ENCODE peak calls at places on chromosomes 11 and 22, in eight cellular contexts. N is lower lobe of right lung, O is fibroblast of lung, B is right lobe of liver, M is Calu3, L is left ventricle myocardium inferior, Q is bronchial epithelial cell, V is stomach. D is an unnamed sample.

GRCh38 chr11:108592591-108593213 is 866 bp downstream of the EXPH5 start:
- DNase-seq in N (peak), O (no peak), B (peak), M (peak), L (peak), Q (no peak), V (peak), D (no peak)

GRCh38 chr11:67632175-67632981 is 2.6 kb upstream of the NUDT8 start:
- DNase-seq in N (peak), O (no peak), B (peak), M (no peak), L (peak), Q (no peak), V (peak), D (no peak)

GRCh38 chr11:126153999-126154398 is 57.5 kb downstream of the RPUSD4 start:
- DNase-seq in N (no peak), O (peak), B (peak), M (peak), L (no peak), Q (no peak), V (no peak), D (no peak)

GRCh38 chr22:46068908-46069481 is 81.3 kb upstream of the PPARA start:
- DNase-seq in N (peak), O (peak), B (peak), M (peak), L (peak), Q (peak), V (peak), D (peak)

GRCh38 chr11:46298699-46299424 is 21.4 kb downstream of the CREB3L1 start:
- DNase-seq in N (no peak), O (peak), B (no peak), M (no peak), L (no peak), Q (peak), V (no peak), D (no peak)

GRCh38 chr22:23065069-23065451 is 5.3 kb upstream of the GNAZ start:
- DNase-seq in N (peak), O (no peak), B (no peak), M (no peak), L (no peak), Q (no peak), V (peak), D (peak)

GRCh38 chr11:762421-763072 is 14.7 kb downstream of the GATD1 start:
- DNase-seq in N (peak), O (peak), B (no peak), M (peak), L (no peak), Q (peak), V (peak), D (no peak)

GRCh38 chr11:13046626-13047570 is 37.8 kb downstream of the RASSF10 start:
- DNase-seq in N (no peak), O (no peak), B (no peak), M (no peak), L (no peak), Q (no peak), V (no peak), D (no peak)

GRCh38 chr11:86099727-86100320 is 30.9 kb upstream of the PICALM start:
- DNase-seq in N (no peak), O (no peak), B (no peak), M (no peak), L (no peak), Q (peak), V (no peak), D (no peak)

GRCh38 chr11:41286751-41287150 is 172.7 kb downstream of the LRRC4C start:
- DNase-seq in N (no peak), O (no peak), B (no peak), M (no peak), L (no peak), Q (no peak), V (no peak), D (no peak)

GRCh38 chr22:46878549-46878948 is 116.1 kb downstream of the TBC1D22A start:
- DNase-seq in N (no peak), O (no peak), B (no peak), M (no peak), L (no peak), Q (no peak), V (no peak), D (no peak)

GRCh38 chr11:76604652-76605241 is 65.8 kb downstream of the LRRC32 start:
- DNase-seq in N (no peak), O (peak), B (peak), M (no peak), L (peak), Q (no peak), V (peak), D (peak)

GRCh38 chr11:15807827-15808226 is 548.5 kb downstream of the SOX6 start:
- DNase-seq in N (no peak), O (no peak), B (no peak), M (no peak), L (no peak), Q (no peak), V (no peak), D (no peak)

GRCh38 chr11:2816941-2817421 is 68.6 kb downstream of the CDKN1C start:
- DNase-seq in N (peak), O (peak), B (peak), M (no peak), L (peak), Q (no peak), V (no peak), D (no peak)

DNA sequence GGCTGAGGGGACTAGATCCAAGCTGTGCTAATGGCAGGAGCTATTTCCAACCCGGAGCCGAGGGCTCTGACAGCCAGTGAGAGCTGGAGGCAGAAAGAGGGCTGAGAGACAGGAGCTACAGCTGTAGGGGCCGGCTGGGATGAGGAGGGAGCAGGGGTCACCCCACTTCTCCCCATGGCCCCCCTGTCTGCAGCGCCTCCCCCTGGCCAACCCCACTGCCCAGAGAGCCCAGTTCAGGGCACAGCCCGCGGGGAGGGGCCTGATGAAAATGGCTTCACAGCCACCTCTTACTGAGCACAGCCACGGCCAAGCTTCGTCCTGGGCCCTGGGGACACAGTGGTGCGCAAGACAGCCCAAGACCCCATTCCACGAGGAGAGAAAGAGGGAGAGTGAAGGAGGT is 27.9 kb downstream of the RPL3 start:
- DNase-seq in N (no peak), O (no peak), B (no peak), M (no peak), L (no peak), Q (no peak), V (no peak), D (no peak)
- TF ChIP-seq CTCF in N (no peak), O (no peak), B (no peak), M (peak), L (no peak), Q (peak), V (no peak), D (no peak)

GRCh38 chr11:128555606-128556005 is 31.8 kb downstream of the ETS1 start:
- DNase-seq in N (no peak), O (peak), B (no peak), M (no peak), L (no peak), Q (peak), V (no peak), D (no peak)
- TF ChIP-seq CTCF in N (peak), O (peak), B (peak), M (no peak), L (peak), Q (peak), V (no peak), D (no peak)

DNA sequence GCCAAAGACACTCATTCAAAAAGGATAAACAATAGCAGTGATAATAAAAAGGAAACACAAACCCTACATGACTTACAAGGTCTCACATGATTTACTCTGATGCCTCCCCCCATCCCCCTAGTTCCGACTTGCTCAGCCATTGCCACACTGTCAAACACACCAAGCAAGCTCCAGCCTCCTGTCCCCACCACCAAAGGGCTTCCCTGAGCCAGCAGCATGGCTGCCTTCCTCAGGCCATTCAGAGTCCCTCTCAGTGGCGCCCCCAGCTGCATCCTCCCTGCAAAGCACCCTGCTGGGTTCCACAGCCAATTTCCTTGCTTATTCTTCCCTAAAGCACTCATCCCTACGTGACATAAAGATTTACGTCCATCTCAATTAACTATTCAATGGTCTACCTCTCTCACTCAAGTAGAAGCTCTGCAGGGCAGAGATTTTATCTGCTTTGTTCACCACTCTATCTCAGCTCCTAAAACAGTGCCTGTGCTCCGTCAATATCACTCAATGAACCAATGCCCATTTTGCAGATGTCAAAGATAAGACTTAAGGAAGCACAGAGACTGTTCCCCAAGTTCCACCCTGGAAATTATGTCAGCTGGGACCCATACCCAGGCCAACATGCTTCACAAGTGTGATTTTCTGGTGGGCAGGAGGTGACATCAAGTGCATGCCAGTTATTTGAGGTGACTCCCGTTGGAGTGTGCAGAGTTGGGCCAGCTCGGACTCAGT is 106.9 kb downstream of the SYN3 start:
- DNase-seq in N (no peak), O (no peak), B (peak), M (no peak), L (no peak), Q (no peak), V (no peak), D (no peak)
- TF ChIP-seq CTCF in N (peak), O (no peak), B (no peak), M (no peak), L (no peak), Q (no peak), V (no peak), D (no peak)

DNA sequence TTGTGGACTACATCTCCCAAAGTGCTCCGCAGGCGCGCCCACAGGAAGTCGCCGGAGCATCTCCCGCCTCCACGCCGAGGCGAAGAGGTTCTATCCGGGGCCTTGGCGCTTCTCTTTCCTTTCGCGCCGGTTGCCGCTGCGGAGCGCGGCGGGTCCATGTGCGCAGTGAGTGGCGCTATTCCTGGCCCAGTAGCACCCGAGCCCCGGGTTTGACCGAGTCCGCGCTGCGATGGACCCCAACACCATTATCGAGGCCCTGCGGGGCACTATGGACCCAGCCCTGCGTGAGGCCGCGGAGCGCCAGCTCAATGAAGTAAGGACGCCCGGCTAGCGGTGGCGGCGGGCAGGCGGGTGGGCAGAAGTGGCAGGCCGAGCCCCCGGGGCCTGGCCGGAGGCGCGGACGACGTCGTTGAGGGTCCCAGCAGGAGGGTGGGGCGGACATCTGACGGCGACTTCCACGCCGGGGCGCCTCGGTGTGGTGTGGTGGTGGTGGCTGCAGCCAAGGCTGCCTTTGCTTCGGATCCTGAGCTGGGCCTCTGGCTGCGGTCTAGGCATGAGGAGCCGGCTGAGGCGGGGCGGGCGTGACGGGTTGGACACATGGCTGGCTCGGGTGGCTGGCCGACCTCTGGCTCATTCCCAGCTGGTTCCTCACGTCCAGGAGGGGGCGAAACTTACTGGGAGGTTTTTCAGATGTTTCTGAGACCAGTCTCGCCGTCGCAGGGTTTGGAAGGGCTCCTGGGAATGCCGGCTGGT is at the start of gene IPO7:
- DNase-seq in N (peak), O (peak), B (peak), M (peak), L (peak), Q (peak), V (peak), D (peak)
- TF ChIP-seq CTCF in N (no peak), O (peak), B (peak), M (peak), L (peak), Q (peak), V (no peak), D (no peak)